ENCODE peak calls at places on chromosomes 2 and 18, in eight cellular contexts. R, W, I, L, Z, J, B and U are unnamed samples. For H3K4me1, the result is how much of the 10 kb centered on the place peaks cover.

GRCh38 chr2:147425437-147426038 is 419.3 kb upstream of the ACVR2A start:
- DNase-seq in R (no peak), W (no peak), I (no peak), L (no peak), Z (no peak), J (no peak), B (no peak), U (no peak)

GRCh38 chr18:10689954-10690302 is 164.1 kb downstream of the NAPG start:
- DNase-seq in R (no peak), W (no peak), I (no peak), L (no peak), Z (no peak), J (no peak), B (no peak), U (no peak)

GRCh38 chr2:165141601-165142000 is 62.2 kb downstream of the SCN3A start:
- DNase-seq in R (no peak), W (no peak), I (peak), L (no peak), Z (no peak), J (no peak), B (no peak), U (no peak)

GRCh38 chr2:206084870-206085741 is 868 bp downstream of the INO80D start:
- DNase-seq in R (peak), W (peak), I (no peak), L (peak), Z (peak), J (peak), B (peak), U (no peak)

GRCh38 chr18:48022531-48023330 is 92.3 kb upstream of the SMAD2 start:
- DNase-seq in R (no peak), W (peak), I (peak), L (no peak), Z (no peak), J (no peak), B (peak), U (no peak)

GRCh38 chr2:226213717-226214116 is 585.9 kb downstream of the IRS1 start:
- DNase-seq in R (no peak), W (no peak), I (peak), L (no peak), Z (no peak), J (no peak), B (peak), U (no peak)

GRCh38 chr2:217530399-217531100 is 472.2 kb downstream of the TNS1 start:
- DNase-seq in R (no peak), W (no peak), I (no peak), L (peak), Z (no peak), J (no peak), B (no peak), U (no peak)

GRCh38 chr2:143778981-143779380 is 649.8 kb downstream of the ARHGAP15 start:
- DNase-seq in R (no peak), W (no peak), I (peak), L (no peak), Z (no peak), J (no peak), B (peak), U (no peak)

GRCh38 chr2:238938460-238939055 is 90.7 kb downstream of the TWIST2 start:
- DNase-seq in R (no peak), W (no peak), I (peak), L (peak), Z (no peak), J (peak), B (peak), U (peak)

GRCh38 chr2:43831438-43832294 is 7.0 kb downstream of the ABCG5 start:
- DNase-seq in R (no peak), W (no peak), I (no peak), L (no peak), Z (no peak), J (no peak), B (peak), U (no peak)

GRCh38 chr2:232645061-232645460 is 11.7 kb downstream of the EFHD1 start:
- DNase-seq in R (no peak), W (no peak), I (no peak), L (no peak), Z (no peak), J (no peak), B (no peak), U (no peak)

GRCh38 chr2:232646726-232647125 is 13.3 kb downstream of the EFHD1 start:
- DNase-seq in R (no peak), W (no peak), I (no peak), L (no peak), Z (no peak), J (no peak), B (no peak), U (no peak)

GRCh38 chr2:232649033-232649432 is 15.6 kb downstream of the EFHD1 start:
- DNase-seq in R (no peak), W (no peak), I (no peak), L (no peak), Z (no peak), J (no peak), B (no peak), U (no peak)

GRCh38 chr2:232643813-232644347 is 10.5 kb downstream of the EFHD1 start:
- DNase-seq in R (no peak), W (no peak), I (no peak), L (no peak), Z (no peak), J (no peak), B (no peak), U (no peak)

DNA sequence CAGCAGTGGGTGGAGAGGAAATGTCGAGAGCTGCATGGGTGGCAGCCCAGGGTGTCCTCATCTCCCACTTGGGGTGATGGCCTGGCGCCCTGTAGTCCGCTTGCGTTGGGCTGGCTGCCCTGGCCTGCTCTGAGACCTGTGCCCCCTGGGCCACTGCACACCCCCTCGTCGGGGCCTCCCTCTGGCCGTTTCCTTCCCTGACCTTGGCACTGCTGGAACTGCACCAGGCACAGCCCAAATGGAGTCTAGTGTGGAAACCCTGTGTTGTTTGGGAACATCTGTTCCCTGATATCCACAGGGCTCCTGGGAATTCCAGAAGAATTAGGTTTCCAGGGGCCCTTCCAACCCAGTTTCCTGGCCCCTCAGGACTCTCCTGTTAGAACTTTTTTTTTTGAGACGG is 13.9 kb downstream of the EFHD1 start:
- DNase-seq in R (no peak), W (no peak), I (no peak), L (peak), Z (no peak), J (no peak), B (no peak), U (no peak)
- H3K4me1 ChIP-seq in R (under half), W (under half), I (under half), L (under half), Z (under half), J (under half), B (under half), U (under half)

DNA sequence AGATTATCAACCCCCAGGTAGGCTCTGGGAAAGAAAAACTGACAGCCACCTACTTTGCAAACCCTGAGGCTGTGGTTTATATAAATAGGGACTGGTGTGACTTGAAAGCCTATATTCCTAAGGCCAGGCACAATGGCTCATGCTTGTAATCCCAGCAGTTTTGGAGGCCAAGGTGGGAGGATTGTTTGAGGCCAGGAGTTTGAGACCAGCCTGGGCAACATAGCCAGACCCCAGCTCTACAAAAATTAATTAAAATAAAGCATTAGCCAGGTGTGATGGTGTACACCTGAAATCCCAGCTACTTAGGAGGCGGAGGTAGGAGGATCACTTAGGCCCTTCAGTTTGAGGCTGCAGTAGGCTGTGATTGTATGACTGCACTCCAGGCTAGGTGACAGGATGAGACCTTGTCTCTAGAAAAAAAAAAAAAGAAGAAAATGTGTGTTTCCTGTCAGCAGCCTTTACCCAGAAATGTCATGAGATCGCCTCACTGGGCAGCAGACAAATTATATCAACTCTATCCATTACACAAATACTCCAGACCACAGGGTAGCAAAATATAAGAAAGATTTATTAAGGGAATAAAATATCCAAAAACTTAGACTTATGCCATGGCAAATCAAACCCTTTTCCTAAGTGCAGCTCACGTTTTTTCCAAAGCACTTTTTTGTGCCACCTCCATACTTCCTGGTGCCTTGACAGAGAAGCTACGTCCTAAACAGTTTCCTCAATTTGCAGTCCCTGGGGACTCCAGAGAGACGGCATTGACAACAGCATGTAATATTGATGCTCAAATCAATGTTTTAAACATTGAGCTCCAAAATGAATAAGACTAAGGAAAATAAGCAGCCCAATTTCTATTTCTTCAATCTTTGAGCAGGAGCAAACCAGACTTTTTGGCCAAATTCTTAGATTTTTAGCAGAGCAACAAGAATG is 190.8 kb upstream of the NDUFV2 start:
- DNase-seq in R (no peak), W (no peak), I (no peak), L (no peak), Z (no peak), J (no peak), B (no peak), U (no peak)
- H3K4me1 ChIP-seq in R (under half), W (under half), I (under half), L (under half), Z (under half), J (under half), B (under half), U (under half)

DNA sequence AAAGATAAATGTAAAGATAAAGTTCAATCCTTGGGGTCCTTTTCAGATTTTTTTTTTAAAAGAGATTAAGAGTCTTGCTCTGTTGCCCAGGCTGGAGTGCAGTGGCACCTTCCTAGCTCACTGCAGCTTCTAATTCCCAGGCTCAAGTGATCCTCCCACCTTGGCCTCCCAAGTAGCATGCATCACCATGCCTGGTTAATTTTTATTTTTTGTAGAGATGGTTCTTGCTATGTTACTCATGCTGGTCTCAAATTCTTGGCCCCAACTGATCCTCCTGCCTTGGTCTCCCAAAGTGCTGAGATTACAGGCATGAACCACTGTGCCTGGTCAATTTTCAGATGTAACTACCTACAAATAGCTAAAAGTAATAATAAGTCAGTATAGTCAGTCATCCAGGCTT is 21.1 kb downstream of the NFE2L2 start:
- DNase-seq in R (no peak), W (no peak), I (no peak), L (no peak), Z (no peak), J (no peak), B (no peak), U (no peak)
- H3K4me1 ChIP-seq in R (under half), W (half or more), I (under half), L (half or more), Z (half or more), J (half or more), B (under half), U (half or more)

GRCh38 chr2:68157002-68157401 is 686 bp upstream of the PNO1 start:
- DNase-seq in R (no peak), W (no peak), I (peak), L (peak), Z (no peak), J (peak), B (peak), U (peak)

GRCh38 chr2:68151037-68151436 is 6.7 kb upstream of the PNO1 start:
- DNase-seq in R (no peak), W (no peak), I (peak), L (no peak), Z (no peak), J (no peak), B (no peak), U (no peak)

GRCh38 chr2:68155618-68156017 is 2.1 kb upstream of the PNO1 start:
- DNase-seq in R (no peak), W (no peak), I (no peak), L (no peak), Z (no peak), J (no peak), B (no peak), U (no peak)

GRCh38 chr2:68156419-68156818 is 1.3 kb upstream of the PNO1 start:
- DNase-seq in R (no peak), W (no peak), I (no peak), L (no peak), Z (no peak), J (no peak), B (no peak), U (no peak)

DNA sequence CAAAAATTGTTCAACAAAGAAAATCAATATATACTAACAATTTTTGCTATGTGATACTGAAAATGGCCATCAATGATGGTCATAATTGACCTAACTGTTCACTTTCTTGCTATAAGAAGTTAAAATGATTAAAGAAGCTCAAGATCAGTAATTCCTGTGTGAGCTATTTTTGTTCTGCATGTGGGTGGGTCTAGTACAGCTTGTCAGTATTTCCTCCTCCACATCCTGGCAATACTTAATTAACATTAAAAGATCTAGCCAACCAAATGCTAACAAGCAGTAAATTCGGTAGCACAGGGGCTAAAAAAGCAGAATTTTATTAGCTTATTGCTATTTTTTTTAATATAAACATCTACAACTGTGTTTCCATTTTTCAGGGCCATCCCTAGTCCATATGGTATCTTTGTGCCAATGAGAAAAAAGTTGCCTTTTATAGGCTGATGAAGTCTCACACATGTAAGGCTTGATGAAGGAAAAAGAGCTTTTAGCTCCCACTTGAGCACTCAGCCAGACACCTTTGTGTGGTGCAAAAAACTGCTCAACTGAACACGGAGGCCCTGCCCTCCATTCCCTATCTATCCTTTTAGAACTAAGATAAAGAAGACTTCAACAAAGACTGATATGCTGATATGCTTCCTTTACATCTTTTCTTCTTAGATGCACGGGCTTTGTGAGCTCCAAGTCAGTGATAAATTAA is 4.9 kb upstream of the PNO1 start:
- DNase-seq in R (no peak), W (no peak), I (no peak), L (no peak), Z (no peak), J (no peak), B (no peak), U (no peak)
- H3K4me1 ChIP-seq in R (under half), W (under half), I (under half), L (half or more), Z (under half), J (under half), B (under half), U (under half)

GRCh38 chr18:27311114-27311513 is 126.0 kb upstream of the CHST9 start:
- DNase-seq in R (no peak), W (no peak), I (no peak), L (no peak), Z (no peak), J (no peak), B (no peak), U (no peak)
- H3K4me1 ChIP-seq in R (under half), W (under half), I (under half), L (under half), Z (under half), J (under half), B (under half), U (under half)

GRCh38 chr2:70935468-70936164 is at the start of gene ATP6V1B1:
- DNase-seq in R (no peak), W (no peak), I (no peak), L (no peak), Z (peak), J (peak), B (no peak), U (peak)
- H3K4me1 ChIP-seq in R (under half), W (under half), I (under half), L (under half), Z (under half), J (under half), B (under half), U (under half)